ENCODE peak calls at places on chromosomes 3 and 15, in five cellular contexts. B, I, L, S and A are unnamed samples.

GRCh38 chr3:97612632-97613031 is 151.9 kb upstream of the ARL6 start:
- DNase-seq in B (no peak), I (no peak), L (no peak), S (no peak), A (no peak)

GRCh38 chr3:58323795-58324674 is 8.7 kb upstream of the PXK start:
- DNase-seq in B (no peak), I (no peak), L (no peak), S (no peak), A (no peak)

GRCh38 chr3:44992555-44993470 is 16.8 kb downstream of the EXOSC7 start:
- DNase-seq in B (no peak), I (peak; percentile 47), L (peak; percentile 70), S (no peak), A (peak; percentile 49)

GRCh38 chr3:52055537-52056351 is 627 bp downstream of the DUSP7 start:
- DNase-seq in B (no peak), I (peak; percentile 71), L (peak; percentile 59), S (no peak), A (peak; percentile 71)

GRCh38 chr15:85910796-85911195 is 116.1 kb upstream of the KLHL25 start:
- DNase-seq in B (no peak), I (no peak), L (no peak), S (no peak), A (no peak)

GRCh38 chr3:112734171-112734570 is 93.2 kb upstream of the CCDC80 start:
- DNase-seq in B (no peak), I (no peak), L (no peak), S (no peak), A (no peak)

GRCh38 chr3:13077431-13078157 is 4.4 kb upstream of the IQSEC1 start:
- DNase-seq in B (no peak), I (peak; percentile 6), L (no peak), S (no peak), A (no peak)

GRCh38 chr3:4988815-4989648 is 9.8 kb downstream of the BHLHE40 start:
- DNase-seq in B (no peak), I (peak; percentile 75), L (no peak), S (no peak), A (no peak)

GRCh38 chr3:178454714-178455113 is 81.5 kb upstream of the KCNMB2 start:
- DNase-seq in B (no peak), I (peak; percentile 81), L (no peak), S (no peak), A (no peak)

GRCh38 chr3:42658771-42659390 is 5.4 kb downstream of the ZBTB47 start:
- DNase-seq in B (no peak), I (no peak), L (no peak), S (no peak), A (no peak)

GRCh38 chr3:54243262-54243931 is 121.0 kb downstream of the CACNA2D3 start:
- DNase-seq in B (no peak), I (no peak), L (peak; percentile 25), S (no peak), A (no peak)

GRCh38 chr3:182793663-182794454 is 555 bp downstream of the ATP11B start:
- DNase-seq in B (peak; percentile 33), I (peak; percentile 65), L (peak; percentile 32), S (no peak), A (peak; percentile 44)

GRCh38 chr15:26126819-26127387 is 263.8 kb upstream of the ATP10A start:
- DNase-seq in B (no peak), I (no peak), L (no peak), S (no peak), A (no peak)

GRCh38 chr3:128884992-128885391 is 5.6 kb downstream of the ACAD9 start:
- DNase-seq in B (no peak), I (no peak), L (no peak), S (no peak), A (no peak)

GRCh38 chr15:51678081-51678480 is 3.2 kb upstream of the SCG3 start:
- DNase-seq in B (no peak), I (peak; percentile 7), L (no peak), S (no peak), A (no peak)

GRCh38 chr3:72810063-72810462 is 38.2 kb downstream of the SHQ1 start:
- DNase-seq in B (no peak), I (peak; percentile 59), L (no peak), S (no peak), A (no peak)

GRCh38 chr3:56557815-56558170 is 818 bp downstream of the CCDC66 start:
- DNase-seq in B (no peak), I (no peak), L (no peak), S (no peak), A (no peak)

GRCh38 chr3:56556908-56557814 is at the start of gene CCDC66:
- DNase-seq in B (peak; percentile 80), I (peak; percentile 93), L (peak; percentile 88), S (peak; percentile 82), A (peak; percentile 96)
- H2AK5ac ChIP-seq in B (no peak within 1 kb of the TSS), I (no peak within 1 kb of the TSS), L (no peak within 1 kb of the TSS), S (no peak within 1 kb of the TSS), A (no peak within 1 kb of the TSS)

GRCh38 chr3:187912007-187912406 is 166.7 kb upstream of the BCL6 start:
- DNase-seq in B (no peak), I (no peak), L (no peak), S (no peak), A (no peak)
- H2BK12ac ChIP-seq in B (no peak overlapping the region), I (no peak overlapping the region), L (no peak overlapping the region), S (no peak overlapping the region), A (no peak overlapping the region)

DNA sequence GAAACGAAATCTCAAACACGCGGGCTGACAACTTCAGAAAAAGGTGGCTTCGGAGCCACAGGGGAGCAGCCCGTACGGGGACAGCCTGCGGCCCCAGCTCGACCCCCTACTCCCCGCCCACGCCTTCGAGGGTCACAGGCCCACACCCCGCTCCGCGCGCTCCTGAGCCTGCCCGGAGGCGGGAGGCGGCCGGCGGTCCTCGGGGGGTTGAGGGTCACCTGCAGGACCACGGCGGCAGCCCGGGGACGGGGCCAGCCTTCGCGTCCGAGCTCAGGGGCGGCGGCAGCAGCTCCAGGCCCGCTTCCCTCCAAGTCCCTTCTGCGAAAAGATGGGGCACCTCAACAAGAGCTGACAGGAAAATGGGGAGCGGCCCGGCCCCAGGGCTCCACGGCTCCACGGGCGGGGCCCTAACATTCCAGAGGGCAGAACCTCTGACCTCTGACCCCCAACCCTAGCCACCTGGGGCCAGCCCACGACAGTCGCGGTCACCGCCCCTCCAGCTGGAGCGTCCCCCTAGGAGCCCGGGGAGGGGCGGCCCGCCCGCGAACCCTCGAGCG is 448 bp downstream of the LYSMD4 start:
- DNase-seq in B (no peak), I (peak; percentile 7), L (no peak), S (no peak), A (no peak)
- H3K4ac ChIP-seq in B (no peak overlapping the region), I (peak overlapping the region; percentile 32), L (no peak overlapping the region), S (no peak overlapping the region), A (no peak overlapping the region)

GRCh38 chr15:41919201-41919820 is 25.5 kb upstream of the SPTBN5 start:
- DNase-seq in B (no peak), I (peak; percentile 52), L (peak; percentile 16), S (no peak), A (no peak)
- H2AK5ac ChIP-seq in B (no peak overlapping the region), I (peak overlapping the region; percentile 12), L (no peak overlapping the region), S (no peak overlapping the region), A (no peak overlapping the region)